ENCODE peak calls at places on chromosomes 6 and 20, in six cellular contexts. One of them, this sample, is unnamed. For H3K36me3 and H3K4me1, the result is how much of the 10 kb centered on the place peaks cover.

GRCh38 chr6:37985355-37985754 is 165.8 kb downstream of the ZFAND3 start:
- DNase-seq in cardiac muscle cell: no peak
- DNase-seq in psoas muscle: no peak
- DNase-seq in SK-N-SH: no peak
- DNase-seq in heart left ventricle: no peak
- DNase-seq in IMR-90: no peak
- DNase-seq in this sample: no peak

GRCh38 chr6:5486214-5486613 is 224.9 kb downstream of the FARS2 start:
- DNase-seq in psoas muscle: no peak
- DNase-seq in cardiac muscle cell: no peak
- DNase-seq in IMR-90: no peak
- DNase-seq in heart left ventricle: no peak
- DNase-seq in SK-N-SH: no peak
- DNase-seq in this sample: no peak

GRCh38 chr6:157240059-157240959 is 83.0 kb downstream of the TMEM242 start:
- DNase-seq in heart left ventricle: peak
- DNase-seq in SK-N-SH: no peak
- DNase-seq in cardiac muscle cell: peak
- DNase-seq in IMR-90: peak
- DNase-seq in psoas muscle: peak
- DNase-seq in this sample: no peak

GRCh38 chr6:43798688-43799444 is 28.9 kb downstream of the VEGFA start:
- DNase-seq in heart left ventricle: peak
- DNase-seq in cardiac muscle cell: peak
- DNase-seq in SK-N-SH: peak
- DNase-seq in psoas muscle: peak
- DNase-seq in IMR-90: peak
- DNase-seq in this sample: peak

GRCh38 chr20:43751167-43752050 is 24.6 kb upstream of the GTSF1L start:
- DNase-seq in SK-N-SH: no peak
- DNase-seq in IMR-90: peak
- DNase-seq in cardiac muscle cell: peak
- DNase-seq in heart left ventricle: no peak
- DNase-seq in psoas muscle: no peak
- DNase-seq in this sample: no peak

GRCh38 chr6:150627601-150628012 is 27.9 kb downstream of the PLEKHG1 start:
- DNase-seq in cardiac muscle cell: peak
- DNase-seq in SK-N-SH: no peak
- DNase-seq in heart left ventricle: no peak
- DNase-seq in IMR-90: no peak
- DNase-seq in psoas muscle: no peak
- DNase-seq in this sample: no peak

GRCh38 chr6:116060572-116061283 is at the start of gene FRK:
- DNase-seq in cardiac muscle cell: peak
- DNase-seq in psoas muscle: peak
- DNase-seq in heart left ventricle: peak
- DNase-seq in IMR-90: peak
- DNase-seq in SK-N-SH: no peak
- DNase-seq in this sample: peak

GRCh38 chr6:129607581-129608186 is 102.3 kb downstream of the ARHGAP18 start:
- DNase-seq in cardiac muscle cell: peak
- DNase-seq in heart left ventricle: no peak
- DNase-seq in IMR-90: peak
- DNase-seq in psoas muscle: no peak
- DNase-seq in SK-N-SH: no peak
- DNase-seq in this sample: no peak

GRCh38 chr6:3843379-3844096 is 5.6 kb upstream of the FAM50B start:
- DNase-seq in IMR-90: no peak
- DNase-seq in psoas muscle: no peak
- DNase-seq in SK-N-SH: no peak
- DNase-seq in cardiac muscle cell: no peak
- DNase-seq in heart left ventricle: no peak
- DNase-seq in this sample: no peak

GRCh38 chr20:55800501-55800900 is 204.8 kb downstream of the CBLN4 start:
- DNase-seq in heart left ventricle: no peak
- DNase-seq in SK-N-SH: no peak
- DNase-seq in psoas muscle: no peak
- DNase-seq in cardiac muscle cell: no peak
- DNase-seq in IMR-90: no peak
- DNase-seq in this sample: no peak

GRCh38 chr20:48716086-48716485 is 111.7 kb downstream of the PREX1 start:
- DNase-seq in IMR-90: no peak
- DNase-seq in psoas muscle: no peak
- DNase-seq in heart left ventricle: no peak
- DNase-seq in SK-N-SH: no peak
- DNase-seq in cardiac muscle cell: no peak
- DNase-seq in this sample: no peak

GRCh38 chr6:69162811-69163210 is 527.7 kb downstream of the ADGRB3 start:
- DNase-seq in psoas muscle: no peak
- DNase-seq in heart left ventricle: no peak
- DNase-seq in cardiac muscle cell: no peak
- DNase-seq in IMR-90: no peak
- DNase-seq in SK-N-SH: no peak
- DNase-seq in this sample: no peak

DNA sequence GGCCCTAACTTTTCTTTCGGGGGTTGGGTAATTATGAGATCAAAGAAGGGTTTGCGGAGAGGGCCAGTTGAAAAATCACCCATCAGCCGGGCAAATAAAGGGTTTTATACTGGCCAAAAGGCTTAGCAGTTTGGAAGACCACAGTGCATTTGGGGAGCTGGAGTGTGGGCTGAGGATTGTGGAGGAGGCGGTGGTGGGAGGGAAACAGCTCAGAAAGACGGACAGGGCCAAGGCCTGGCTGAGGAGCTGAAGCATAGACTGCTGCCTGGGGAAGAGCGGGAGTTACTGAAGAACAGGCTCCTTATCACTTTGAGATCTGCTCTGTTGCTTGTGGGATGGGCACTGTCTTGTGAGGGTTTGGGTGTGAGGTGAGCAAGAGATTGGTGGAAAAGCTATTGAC is 144.2 kb downstream of the CARMIL1 start:
- DNase-seq in IMR-90: no peak
- DNase-seq in SK-N-SH: no peak
- DNase-seq in cardiac muscle cell: no peak
- DNase-seq in heart left ventricle: no peak
- DNase-seq in psoas muscle: no peak
- DNase-seq in this sample: no peak
- H3K36me3 ChIP-seq in IMR-90: under half
- H3K36me3 ChIP-seq in SK-N-SH: under half
- H3K36me3 ChIP-seq in cardiac muscle cell: under half
- H3K36me3 ChIP-seq in heart left ventricle: under half
- H3K36me3 ChIP-seq in psoas muscle: under half
- H3K36me3 ChIP-seq in this sample: under half

GRCh38 chr6:169990095-169991030 is 238.9 kb downstream of the ERMARD start:
- DNase-seq in IMR-90: no peak
- DNase-seq in psoas muscle: no peak
- DNase-seq in cardiac muscle cell: no peak
- DNase-seq in SK-N-SH: no peak
- DNase-seq in heart left ventricle: no peak
- DNase-seq in this sample: no peak
- H3K4me1 ChIP-seq in IMR-90: under half
- H3K4me1 ChIP-seq in psoas muscle: under half
- H3K4me1 ChIP-seq in cardiac muscle cell: under half
- H3K4me1 ChIP-seq in SK-N-SH: under half
- H3K4me1 ChIP-seq in heart left ventricle: under half
- H3K4me1 ChIP-seq in this sample: under half

DNA sequence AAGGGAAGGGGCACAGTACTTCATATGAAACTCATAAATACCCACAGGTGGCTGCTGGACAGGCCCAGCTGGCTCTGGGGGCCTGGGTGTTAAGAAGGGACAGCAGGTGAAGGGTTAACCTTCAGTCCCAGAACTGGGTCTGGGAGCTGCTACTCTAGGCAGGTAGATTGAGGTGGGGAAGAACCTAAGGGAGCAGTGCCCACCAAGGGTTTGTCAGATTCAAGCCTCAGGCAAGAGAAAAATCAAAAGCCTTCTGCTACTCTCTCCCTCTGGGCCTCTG is 5.6 kb downstream of the RPL10A start:
- DNase-seq in IMR-90: no peak
- DNase-seq in SK-N-SH: no peak
- DNase-seq in psoas muscle: no peak
- DNase-seq in cardiac muscle cell: no peak
- DNase-seq in heart left ventricle: no peak
- DNase-seq in this sample: no peak
- H3K36me3 ChIP-seq in IMR-90: half or more
- H3K36me3 ChIP-seq in SK-N-SH: under half
- H3K36me3 ChIP-seq in psoas muscle: under half
- H3K36me3 ChIP-seq in cardiac muscle cell: under half
- H3K36me3 ChIP-seq in heart left ventricle: half or more
- H3K36me3 ChIP-seq in this sample: under half

GRCh38 chr6:17871169-17871479 is 116.3 kb downstream of the KIF13A start:
- DNase-seq in SK-N-SH: no peak
- DNase-seq in cardiac muscle cell: no peak
- DNase-seq in heart left ventricle: no peak
- DNase-seq in IMR-90: no peak
- DNase-seq in psoas muscle: no peak
- DNase-seq in this sample: no peak
- H3K4me1 ChIP-seq in SK-N-SH: under half
- H3K4me1 ChIP-seq in cardiac muscle cell: under half
- H3K4me1 ChIP-seq in heart left ventricle: half or more
- H3K4me1 ChIP-seq in IMR-90: under half
- H3K4me1 ChIP-seq in psoas muscle: under half
- H3K4me1 ChIP-seq in this sample: under half

GRCh38 chr20:32465092-32465900 is 107.2 kb downstream of the ASXL1 start:
- DNase-seq in cardiac muscle cell: peak
- DNase-seq in psoas muscle: peak
- DNase-seq in heart left ventricle: peak
- DNase-seq in IMR-90: peak
- DNase-seq in SK-N-SH: no peak
- DNase-seq in this sample: peak

GRCh38 chr20:32463642-32464400 is 105.7 kb downstream of the ASXL1 start:
- DNase-seq in SK-N-SH: no peak
- DNase-seq in cardiac muscle cell: no peak
- DNase-seq in heart left ventricle: peak
- DNase-seq in IMR-90: no peak
- DNase-seq in psoas muscle: no peak
- DNase-seq in this sample: peak

GRCh38 chr20:32462900-32463641 is 104.9 kb downstream of the ASXL1 start:
- DNase-seq in cardiac muscle cell: no peak
- DNase-seq in psoas muscle: no peak
- DNase-seq in heart left ventricle: no peak
- DNase-seq in SK-N-SH: peak
- DNase-seq in IMR-90: no peak
- DNase-seq in this sample: peak

GRCh38 chr20:32466739-32467505 is 108.8 kb downstream of the ASXL1 start:
- DNase-seq in heart left ventricle: no peak
- DNase-seq in psoas muscle: no peak
- DNase-seq in SK-N-SH: no peak
- DNase-seq in IMR-90: no peak
- DNase-seq in cardiac muscle cell: no peak
- DNase-seq in this sample: no peak

GRCh38 chr20:32464401-32465091 is 106.4 kb downstream of the ASXL1 start:
- DNase-seq in cardiac muscle cell: no peak
- DNase-seq in SK-N-SH: no peak
- DNase-seq in IMR-90: no peak
- DNase-seq in psoas muscle: no peak
- DNase-seq in heart left ventricle: no peak
- DNase-seq in this sample: no peak
- H3K36me3 ChIP-seq in cardiac muscle cell: under half
- H3K36me3 ChIP-seq in SK-N-SH: under half
- H3K36me3 ChIP-seq in IMR-90: under half
- H3K36me3 ChIP-seq in psoas muscle: under half
- H3K36me3 ChIP-seq in heart left ventricle: under half
- H3K36me3 ChIP-seq in this sample: under half

GRCh38 chr20:35618032-35618371 is 2.4 kb downstream of the SPAG4 start:
- DNase-seq in cardiac muscle cell: no peak
- DNase-seq in psoas muscle: no peak
- DNase-seq in heart left ventricle: no peak
- DNase-seq in IMR-90: no peak
- DNase-seq in SK-N-SH: no peak
- DNase-seq in this sample: no peak
- H3K4me1 ChIP-seq in cardiac muscle cell: under half
- H3K4me1 ChIP-seq in psoas muscle: under half
- H3K4me1 ChIP-seq in heart left ventricle: under half
- H3K4me1 ChIP-seq in IMR-90: under half
- H3K4me1 ChIP-seq in SK-N-SH: under half
- H3K4me1 ChIP-seq in this sample: under half

GRCh38 chr20:32808438-32808837 is 11.3 kb upstream of the MAPRE1 start:
- DNase-seq in heart left ventricle: no peak
- DNase-seq in cardiac muscle cell: peak
- DNase-seq in psoas muscle: no peak
- DNase-seq in IMR-90: no peak
- DNase-seq in SK-N-SH: no peak
- DNase-seq in this sample: no peak

GRCh38 chr20:32804022-32804715 is 15.6 kb upstream of the MAPRE1 start:
- DNase-seq in heart left ventricle: no peak
- DNase-seq in IMR-90: no peak
- DNase-seq in cardiac muscle cell: no peak
- DNase-seq in SK-N-SH: no peak
- DNase-seq in psoas muscle: no peak
- DNase-seq in this sample: no peak

GRCh38 chr20:32804817-32805216 is 14.9 kb upstream of the MAPRE1 start:
- DNase-seq in SK-N-SH: no peak
- DNase-seq in psoas muscle: no peak
- DNase-seq in heart left ventricle: no peak
- DNase-seq in cardiac muscle cell: no peak
- DNase-seq in IMR-90: no peak
- DNase-seq in this sample: no peak

GRCh38 chr20:32807706-32808105 is 12.0 kb upstream of the MAPRE1 start:
- DNase-seq in SK-N-SH: no peak
- DNase-seq in heart left ventricle: no peak
- DNase-seq in IMR-90: no peak
- DNase-seq in cardiac muscle cell: no peak
- DNase-seq in psoas muscle: no peak
- DNase-seq in this sample: no peak

GRCh38 chr20:32806356-32806755 is 13.4 kb upstream of the MAPRE1 start:
- DNase-seq in cardiac muscle cell: no peak
- DNase-seq in heart left ventricle: no peak
- DNase-seq in IMR-90: no peak
- DNase-seq in psoas muscle: no peak
- DNase-seq in SK-N-SH: no peak
- DNase-seq in this sample: no peak
- H3K36me3 ChIP-seq in cardiac muscle cell: under half
- H3K36me3 ChIP-seq in heart left ventricle: under half
- H3K36me3 ChIP-seq in IMR-90: under half
- H3K36me3 ChIP-seq in psoas muscle: under half
- H3K36me3 ChIP-seq in SK-N-SH: under half
- H3K36me3 ChIP-seq in this sample: under half

DNA sequence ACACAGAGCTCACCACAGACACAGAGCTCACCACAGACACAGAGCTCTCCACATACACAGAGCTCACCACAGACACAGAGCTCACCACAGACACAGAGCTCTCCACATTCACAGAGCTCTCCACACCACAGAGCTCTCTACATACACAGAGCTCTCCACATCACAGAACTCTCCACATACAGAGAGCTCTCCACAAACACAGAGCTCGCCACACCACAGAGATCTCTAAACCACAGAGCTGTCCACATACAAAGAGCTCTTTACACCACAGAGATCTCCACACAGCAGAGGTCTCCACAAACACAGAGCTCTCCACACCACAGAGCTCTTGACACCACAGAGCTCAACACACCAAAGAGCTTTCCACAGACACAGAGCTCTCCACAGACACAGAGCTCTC is 55.8 kb downstream of the ERMARD start:
- DNase-seq in IMR-90: no peak
- DNase-seq in cardiac muscle cell: no peak
- DNase-seq in SK-N-SH: no peak
- DNase-seq in heart left ventricle: no peak
- DNase-seq in psoas muscle: no peak
- DNase-seq in this sample: no peak
- H3K4me1 ChIP-seq in IMR-90: under half
- H3K4me1 ChIP-seq in cardiac muscle cell: under half
- H3K4me1 ChIP-seq in SK-N-SH: under half
- H3K4me1 ChIP-seq in heart left ventricle: under half
- H3K4me1 ChIP-seq in psoas muscle: under half
- H3K4me1 ChIP-seq in this sample: under half

This sample was measured in pancreas.